ENCODE peak calls at places on chromosome X, in seven cellular contexts. One of them, this sample, is unnamed. For H3K36me3, the result is how much of the 10 kb centered on the place peaks cover.

GRCh38 chrX:2635366-2635765 is 55.7 kb upstream of the CD99 start:
- DNase-seq in sigmoid colon: no peak
- DNase-seq in GM23338: no peak
- DNase-seq in left ventricle myocardium inferior: no peak
- DNase-seq in endodermal cell: no peak
- DNase-seq in MM.1S: no peak
- DNase-seq in fibroblast of lung: no peak
- DNase-seq in this sample: no peak

GRCh38 chrX:112798736-112799135 is 41.9 kb downstream of the AMOT start:
- DNase-seq in GM23338: no peak
- DNase-seq in MM.1S: no peak
- DNase-seq in fibroblast of lung: no peak
- DNase-seq in left ventricle myocardium inferior: no peak
- DNase-seq in endodermal cell: no peak
- DNase-seq in sigmoid colon: no peak
- DNase-seq in this sample: no peak

GRCh38 chrX:41273638-41274037 is 60.3 kb upstream of the DDX3X start:
- DNase-seq in GM23338: no peak
- DNase-seq in left ventricle myocardium inferior: no peak
- DNase-seq in fibroblast of lung: peak
- DNase-seq in MM.1S: no peak
- DNase-seq in endodermal cell: no peak
- DNase-seq in sigmoid colon: no peak
- DNase-seq in this sample: no peak

GRCh38 chrX:33336783-33337182 is 125.4 kb upstream of the DMD start:
- DNase-seq in left ventricle myocardium inferior: no peak
- DNase-seq in fibroblast of lung: no peak
- DNase-seq in sigmoid colon: no peak
- DNase-seq in GM23338: peak
- DNase-seq in MM.1S: no peak
- DNase-seq in endodermal cell: peak
- DNase-seq in this sample: no peak

GRCh38 chrX:22660756-22661155 is 339.0 kb upstream of the DDX53 start:
- DNase-seq in MM.1S: no peak
- DNase-seq in sigmoid colon: no peak
- DNase-seq in fibroblast of lung: peak
- DNase-seq in endodermal cell: no peak
- DNase-seq in GM23338: no peak
- DNase-seq in left ventricle myocardium inferior: no peak
- DNase-seq in this sample: no peak

GRCh38 chrX:100512471-100512870 is 72.3 kb upstream of the TNMD start:
- DNase-seq in GM23338: peak
- DNase-seq in MM.1S: no peak
- DNase-seq in endodermal cell: no peak
- DNase-seq in fibroblast of lung: peak
- DNase-seq in sigmoid colon: no peak
- DNase-seq in left ventricle myocardium inferior: no peak
- DNase-seq in this sample: no peak

GRCh38 chrX:12779534-12779933 is 11.7 kb upstream of the PRPS2 start:
- DNase-seq in GM23338: no peak
- DNase-seq in sigmoid colon: no peak
- DNase-seq in endodermal cell: no peak
- DNase-seq in left ventricle myocardium inferior: no peak
- DNase-seq in MM.1S: no peak
- DNase-seq in fibroblast of lung: peak
- DNase-seq in this sample: no peak

GRCh38 chrX:47316276-47317025 is 53.9 kb upstream of the ZNF157 start:
- DNase-seq in fibroblast of lung: peak
- DNase-seq in GM23338: peak
- DNase-seq in left ventricle myocardium inferior: no peak
- DNase-seq in endodermal cell: peak
- DNase-seq in sigmoid colon: no peak
- DNase-seq in MM.1S: no peak
- DNase-seq in this sample: no peak

GRCh38 chrX:68671221-68671620 is 23.8 kb downstream of the STARD8 start:
- DNase-seq in left ventricle myocardium inferior: no peak
- DNase-seq in MM.1S: no peak
- DNase-seq in endodermal cell: no peak
- DNase-seq in fibroblast of lung: no peak
- DNase-seq in GM23338: no peak
- DNase-seq in sigmoid colon: no peak
- DNase-seq in this sample: no peak

GRCh38 chrX:129123795-129124194 is 399.5 kb downstream of the SMARCA1 start:
- DNase-seq in MM.1S: no peak
- DNase-seq in sigmoid colon: no peak
- DNase-seq in endodermal cell: no peak
- DNase-seq in fibroblast of lung: no peak
- DNase-seq in GM23338: no peak
- DNase-seq in left ventricle myocardium inferior: no peak
- DNase-seq in this sample: no peak

GRCh38 chrX:94045724-94046123 is 371.7 kb downstream of the FAM133A start:
- DNase-seq in GM23338: no peak
- DNase-seq in sigmoid colon: no peak
- DNase-seq in MM.1S: no peak
- DNase-seq in fibroblast of lung: no peak
- DNase-seq in left ventricle myocardium inferior: no peak
- DNase-seq in endodermal cell: no peak
- DNase-seq in this sample: no peak

GRCh38 chrX:21744721-21745120 is 13.2 kb downstream of the SMPX start:
- DNase-seq in sigmoid colon: no peak
- DNase-seq in GM23338: no peak
- DNase-seq in fibroblast of lung: no peak
- DNase-seq in left ventricle myocardium inferior: no peak
- DNase-seq in MM.1S: no peak
- DNase-seq in endodermal cell: no peak
- DNase-seq in this sample: no peak

GRCh38 chrX:10213716-10214115 is 56.9 kb downstream of the CLCN4 start:
- DNase-seq in endodermal cell: no peak
- DNase-seq in left ventricle myocardium inferior: no peak
- DNase-seq in GM23338: no peak
- DNase-seq in sigmoid colon: no peak
- DNase-seq in MM.1S: no peak
- DNase-seq in fibroblast of lung: no peak
- DNase-seq in this sample: no peak

GRCh38 chrX:10212395-10212794 is 55.6 kb downstream of the CLCN4 start:
- DNase-seq in endodermal cell: no peak
- DNase-seq in MM.1S: no peak
- DNase-seq in sigmoid colon: no peak
- DNase-seq in GM23338: no peak
- DNase-seq in fibroblast of lung: no peak
- DNase-seq in left ventricle myocardium inferior: no peak
- DNase-seq in this sample: no peak

GRCh38 chrX:10221651-10222050 is 64.9 kb downstream of the CLCN4 start:
- DNase-seq in sigmoid colon: no peak
- DNase-seq in GM23338: no peak
- DNase-seq in fibroblast of lung: no peak
- DNase-seq in left ventricle myocardium inferior: no peak
- DNase-seq in endodermal cell: no peak
- DNase-seq in MM.1S: no peak
- DNase-seq in this sample: no peak

GRCh38 chrX:10216208-10216607 is 59.4 kb downstream of the CLCN4 start:
- DNase-seq in sigmoid colon: no peak
- DNase-seq in fibroblast of lung: no peak
- DNase-seq in MM.1S: no peak
- DNase-seq in endodermal cell: no peak
- DNase-seq in left ventricle myocardium inferior: no peak
- DNase-seq in GM23338: no peak
- DNase-seq in this sample: no peak

GRCh38 chrX:10217218-10217617 is 60.4 kb downstream of the CLCN4 start:
- DNase-seq in fibroblast of lung: no peak
- DNase-seq in MM.1S: no peak
- DNase-seq in endodermal cell: no peak
- DNase-seq in left ventricle myocardium inferior: no peak
- DNase-seq in sigmoid colon: no peak
- DNase-seq in GM23338: peak
- DNase-seq in this sample: no peak
- TF ChIP-seq CTCF in fibroblast of lung: no peak
- TF ChIP-seq CTCF in MM.1S: peak
- TF ChIP-seq CTCF in endodermal cell: no peak
- TF ChIP-seq CTCF in left ventricle myocardium inferior: peak
- TF ChIP-seq CTCF in sigmoid colon: no peak
- TF ChIP-seq CTCF in GM23338: peak
- TF ChIP-seq CTCF in this sample: no peak

DNA sequence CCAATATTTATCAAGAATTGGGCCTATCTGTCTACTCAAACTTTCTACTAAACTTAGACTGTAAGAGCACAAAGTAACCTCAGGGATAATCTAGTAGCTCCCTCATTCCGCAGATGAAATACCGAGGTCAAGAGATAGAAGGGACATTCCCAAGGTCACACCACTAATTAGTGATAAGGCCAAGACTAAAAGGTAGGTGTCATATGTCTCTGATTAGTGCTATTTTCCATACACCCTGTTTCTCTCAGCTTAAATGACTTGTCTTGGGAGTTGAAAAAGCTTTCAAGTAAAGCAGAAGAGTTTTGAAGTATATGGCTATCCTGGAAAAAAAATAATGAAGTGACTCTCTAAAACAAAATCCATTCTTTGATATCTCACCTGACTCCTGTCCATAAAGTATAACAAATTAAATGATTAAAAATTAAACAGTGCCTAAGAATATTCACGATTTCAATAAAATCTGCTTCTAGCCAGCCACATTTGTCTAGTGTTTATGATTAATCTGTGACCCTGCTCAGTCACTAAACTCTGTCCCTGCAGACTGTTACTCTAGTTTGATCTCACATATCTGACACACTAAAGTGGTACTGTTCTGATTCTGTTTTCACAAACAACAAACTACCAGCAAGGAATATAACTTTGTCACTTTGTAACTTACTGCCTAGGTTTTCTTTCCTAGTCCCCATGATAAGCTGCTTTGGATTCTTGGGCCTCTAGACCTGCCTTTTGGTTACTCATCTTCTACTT is 10.3 kb downstream of the GPR174 start:
- DNase-seq in endodermal cell: no peak
- DNase-seq in fibroblast of lung: no peak
- DNase-seq in MM.1S: no peak
- DNase-seq in sigmoid colon: no peak
- DNase-seq in GM23338: no peak
- DNase-seq in left ventricle myocardium inferior: no peak
- DNase-seq in this sample: no peak
- H3K36me3 ChIP-seq in endodermal cell: under half
- H3K36me3 ChIP-seq in fibroblast of lung: under half
- H3K36me3 ChIP-seq in MM.1S: under half
- H3K36me3 ChIP-seq in sigmoid colon: under half
- H3K36me3 ChIP-seq in GM23338: under half
- H3K36me3 ChIP-seq in left ventricle myocardium inferior: under half
- H3K36me3 ChIP-seq in this sample: under half

GRCh38 chrX:103250977-103251376 is 4.0 kb downstream of the TCEAL8 start:
- DNase-seq in GM23338: peak
- DNase-seq in MM.1S: no peak
- DNase-seq in sigmoid colon: no peak
- DNase-seq in endodermal cell: peak
- DNase-seq in fibroblast of lung: no peak
- DNase-seq in left ventricle myocardium inferior: no peak
- DNase-seq in this sample: no peak

GRCh38 chrX:103254171-103254824 is 657 bp downstream of the TCEAL8 start:
- DNase-seq in GM23338: peak
- DNase-seq in sigmoid colon: peak
- DNase-seq in endodermal cell: peak
- DNase-seq in fibroblast of lung: peak
- DNase-seq in MM.1S: peak
- DNase-seq in left ventricle myocardium inferior: peak
- DNase-seq in this sample: peak

GRCh38 chrX:103253608-103254007 is 1.3 kb downstream of the TCEAL8 start:
- DNase-seq in GM23338: no peak
- DNase-seq in left ventricle myocardium inferior: no peak
- DNase-seq in endodermal cell: peak
- DNase-seq in fibroblast of lung: peak
- DNase-seq in MM.1S: no peak
- DNase-seq in sigmoid colon: no peak
- DNase-seq in this sample: no peak

GRCh38 chrX:103249805-103250204 is 5.2 kb downstream of the TCEAL8 start:
- DNase-seq in endodermal cell: no peak
- DNase-seq in GM23338: no peak
- DNase-seq in fibroblast of lung: no peak
- DNase-seq in left ventricle myocardium inferior: no peak
- DNase-seq in MM.1S: no peak
- DNase-seq in sigmoid colon: no peak
- DNase-seq in this sample: no peak

DNA sequence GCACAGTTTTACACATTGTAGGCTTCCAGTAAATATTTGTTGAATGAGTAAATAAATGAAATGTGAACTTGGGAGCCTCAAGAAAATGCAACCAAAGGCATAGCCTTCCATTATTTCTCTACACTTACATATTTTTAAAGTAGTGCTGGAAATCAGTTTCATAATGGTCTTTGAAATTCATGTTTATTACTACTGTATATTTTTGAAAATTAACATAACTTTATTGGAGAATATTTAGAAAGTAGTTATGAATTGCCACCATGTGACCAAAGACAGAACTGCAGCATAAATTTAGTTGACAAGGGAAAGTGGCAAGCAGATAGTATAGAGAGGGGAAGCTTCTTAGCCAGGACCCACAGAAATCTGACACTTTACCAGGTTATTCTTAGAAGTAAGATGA is 6.4 kb downstream of the TCEAL8 start:
- DNase-seq in MM.1S: no peak
- DNase-seq in sigmoid colon: no peak
- DNase-seq in left ventricle myocardium inferior: no peak
- DNase-seq in fibroblast of lung: peak
- DNase-seq in GM23338: peak
- DNase-seq in endodermal cell: no peak
- DNase-seq in this sample: no peak
- TF ChIP-seq CTCF in MM.1S: peak
- TF ChIP-seq CTCF in sigmoid colon: peak
- TF ChIP-seq CTCF in left ventricle myocardium inferior: peak
- TF ChIP-seq CTCF in fibroblast of lung: peak
- TF ChIP-seq CTCF in GM23338: peak
- TF ChIP-seq CTCF in endodermal cell: peak
- TF ChIP-seq CTCF in this sample: peak

DNA sequence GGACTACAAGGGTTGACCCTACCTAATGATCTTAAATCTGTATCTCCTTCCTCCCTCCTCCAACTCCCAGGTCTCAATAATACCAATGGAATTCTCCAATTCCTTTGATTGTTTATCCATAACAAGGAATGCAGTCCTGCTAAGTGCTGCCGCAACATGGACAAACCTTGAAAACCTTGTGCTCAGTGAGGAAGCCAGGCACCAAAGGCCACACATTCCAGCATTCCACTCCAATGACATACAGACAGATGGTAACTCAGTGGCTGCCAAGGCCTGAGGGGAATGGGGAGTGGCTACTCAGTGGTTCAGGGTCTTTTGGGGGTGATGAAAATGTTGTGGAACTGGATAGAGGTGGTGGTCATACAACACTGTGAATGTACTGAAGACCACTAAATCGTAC is 10.4 kb downstream of the HAUS7 start:
- DNase-seq in fibroblast of lung: peak
- DNase-seq in sigmoid colon: no peak
- DNase-seq in GM23338: no peak
- DNase-seq in MM.1S: no peak
- DNase-seq in endodermal cell: no peak
- DNase-seq in left ventricle myocardium inferior: no peak
- DNase-seq in this sample: no peak
- H3K36me3 ChIP-seq in fibroblast of lung: under half
- H3K36me3 ChIP-seq in sigmoid colon: under half
- H3K36me3 ChIP-seq in GM23338: under half
- H3K36me3 ChIP-seq in MM.1S: under half
- H3K36me3 ChIP-seq in endodermal cell: under half
- H3K36me3 ChIP-seq in left ventricle myocardium inferior: under half
- H3K36me3 ChIP-seq in this sample: under half

GRCh38 chrX:131792789-131793462 is 230.2 kb upstream of the STK26 start:
- DNase-seq in fibroblast of lung: peak
- DNase-seq in GM23338: no peak
- DNase-seq in MM.1S: peak
- DNase-seq in endodermal cell: no peak
- DNase-seq in left ventricle myocardium inferior: no peak
- DNase-seq in sigmoid colon: peak
- DNase-seq in this sample: peak
- TF ChIP-seq CTCF in fibroblast of lung: no peak
- TF ChIP-seq CTCF in GM23338: no peak
- TF ChIP-seq CTCF in MM.1S: peak
- TF ChIP-seq CTCF in endodermal cell: no peak
- TF ChIP-seq CTCF in left ventricle myocardium inferior: peak
- TF ChIP-seq CTCF in sigmoid colon: no peak
- TF ChIP-seq CTCF in this sample: peak